ENCODE peak calls at places on chromosomes 3 and 15, in ten cellular contexts. O, M, N, E, L, S, J, W, C and X are unnamed samples.

GRCh38 chr3:158709666-158710083 is 22.6 kb downstream of the RARRES1 start:
- DNase-seq in W (no peak), O (no peak), N (no peak), L (no peak), C (peak; percentile 99), J (peak; percentile 86), M (no peak), S (peak; percentile 96), E (no peak), X (peak; percentile 99)

GRCh38 chr3:7707192-7707591 is 794.4 kb upstream of the LMCD1 start:
- DNase-seq in E (no peak), M (no peak), O (no peak), C (no peak), W (no peak), N (no peak), S (peak; percentile 32), J (no peak), L (no peak), X (peak; percentile 45)

GRCh38 chr3:72646263-72646662 is 202.0 kb downstream of the SHQ1 start:
- DNase-seq in J (no peak), C (no peak), S (no peak), O (no peak), M (no peak), E (no peak), W (no peak), L (no peak), N (no peak), X (no peak)

GRCh38 chr3:40054568-40055222 is 245.3 kb downstream of the MYRIP start:
- DNase-seq in S (no peak), M (no peak), N (no peak), C (no peak), O (no peak), E (no peak), J (no peak), L (no peak), W (no peak), X (peak; percentile 52)

GRCh38 chr15:78004919-78005634 is 72.4 kb downstream of the TBC1D2B start:
- DNase-seq in W (peak; percentile 84), N (peak; percentile 83), E (no peak), M (no peak), S (peak; percentile 94), C (peak; percentile 95), J (peak; percentile 83), O (peak; percentile 83), L (no peak), X (peak; percentile 95)

GRCh38 chr3:86949850-86950249 is 41.1 kb downstream of the VGLL3 start:
- DNase-seq in M (no peak), W (no peak), E (no peak), S (no peak), N (no peak), J (no peak), C (peak; percentile 80), L (no peak), O (no peak), X (peak; percentile 74)

GRCh38 chr3:1275495-1275894 is 182.7 kb downstream of the CNTN6 start:
- DNase-seq in E (no peak), C (no peak), O (no peak), J (no peak), L (peak; percentile 41), M (no peak), N (no peak), W (peak; percentile 46), S (no peak), X (peak; percentile 18)

GRCh38 chr3:632571-633170 is 436.1 kb downstream of the CHL1 start:
- DNase-seq in J (no peak), S (peak; percentile 38), E (no peak), C (peak; percentile 18), W (peak; percentile 81), N (no peak), O (no peak), M (peak; percentile 4), L (peak; percentile 76), X (peak; percentile 58)

DNA sequence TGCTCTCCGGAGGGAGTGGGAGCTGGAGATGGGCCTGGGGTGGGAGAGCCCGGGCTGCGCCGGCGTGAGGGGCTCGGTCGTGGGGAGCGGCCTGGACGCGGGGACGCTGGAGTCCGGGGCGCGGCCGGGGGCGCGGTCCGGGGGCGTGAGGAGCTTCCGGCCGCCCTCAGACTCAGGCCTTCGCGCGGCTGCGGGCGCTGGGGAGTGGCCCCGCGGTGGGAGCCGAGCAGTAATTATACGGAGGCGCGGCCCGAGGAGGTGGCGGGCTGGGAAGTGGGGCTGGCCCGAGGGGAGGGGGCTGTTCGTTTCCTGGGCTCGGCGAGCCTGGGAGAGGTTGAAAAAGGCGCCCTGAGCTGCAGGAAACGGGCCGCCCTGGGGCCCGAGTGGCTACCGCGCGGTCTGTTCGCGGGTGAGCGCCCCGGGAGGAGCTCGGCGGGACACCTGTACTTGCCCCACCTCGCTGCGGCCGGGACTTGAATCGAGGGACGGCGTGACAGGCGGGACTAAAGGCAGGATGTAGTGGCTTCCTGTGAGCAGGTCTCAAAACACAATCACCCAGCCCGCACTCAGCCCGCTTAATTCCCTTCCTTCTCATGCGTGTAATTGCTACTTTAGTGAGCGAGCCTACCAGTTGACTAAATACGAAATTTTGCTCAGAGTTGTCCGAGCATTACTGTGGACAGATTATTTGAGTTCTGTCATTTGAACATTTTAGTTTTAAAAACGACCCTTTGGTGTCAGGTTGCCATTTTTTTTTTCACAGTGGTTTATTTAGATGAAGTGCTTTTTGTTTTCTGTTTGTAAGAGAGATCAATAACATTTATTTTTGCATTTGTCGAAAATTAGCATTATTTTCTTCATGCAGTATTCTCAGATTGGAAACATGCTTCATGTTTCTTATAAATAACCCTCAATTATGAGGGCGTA is 855 bp downstream of the RASA2 start:
- DNase-seq in J (no peak), W (peak; percentile 87), M (peak; percentile 69), S (peak; percentile 64), N (peak; percentile 66), C (peak; percentile 44), O (peak; percentile 62), E (peak; percentile 80), L (peak; percentile 72), X (peak; percentile 36)
- TF ChIP-seq CTCF in J (no peak), W (no peak), M (no peak), S (no peak), N (peak; percentile 4), C (no peak), O (peak; percentile 18), E (peak; percentile 14), L (no peak), X (no peak)

GRCh38 chr3:160704006-160704405 is 27.0 kb downstream of the ARL14 start:
- DNase-seq in C (peak; percentile 23), M (no peak), S (no peak), E (no peak), O (no peak), N (no peak), W (no peak), J (no peak), L (no peak), X (no peak)

GRCh38 chr3:160701490-160701889 is 24.5 kb downstream of the ARL14 start:
- DNase-seq in O (no peak), L (no peak), C (no peak), M (no peak), E (no peak), N (no peak), W (no peak), S (no peak), J (no peak), X (no peak)

GRCh38 chr3:160709477-160710182 is 32.7 kb downstream of the ARL14 start:
- DNase-seq in W (no peak), M (no peak), E (no peak), C (no peak), N (no peak), L (no peak), O (no peak), J (no peak), S (no peak), X (no peak)

DNA sequence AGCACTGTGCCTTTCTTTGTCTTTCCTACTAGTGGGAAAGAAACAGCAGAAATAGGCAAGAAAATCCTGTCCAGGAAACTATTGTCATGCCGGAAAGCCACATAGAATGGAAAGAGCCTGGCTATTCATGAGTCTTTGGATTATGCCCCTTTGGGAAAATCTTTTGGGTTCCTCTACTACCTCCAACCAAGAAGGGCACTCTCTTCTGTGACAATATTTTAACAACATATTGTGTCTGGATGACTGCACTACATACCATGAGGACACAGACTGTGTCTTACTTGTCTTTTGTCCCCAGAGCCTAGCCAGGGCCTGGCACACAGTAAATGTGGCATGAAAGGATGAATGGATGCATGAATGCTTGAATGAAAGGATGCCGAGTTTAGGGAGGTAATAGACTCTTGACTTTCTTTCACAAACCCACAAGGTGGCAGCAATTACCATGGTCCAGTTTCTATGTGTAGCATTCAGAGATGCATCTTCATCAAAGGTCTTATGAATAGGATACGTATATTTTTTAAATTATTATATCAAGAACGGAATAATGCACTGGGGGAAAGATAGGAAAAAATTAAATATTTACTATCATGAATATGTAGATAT is 30.3 kb downstream of the ARL14 start:
- DNase-seq in W (peak; percentile 70), C (peak; percentile 50), O (no peak), L (no peak), S (peak; percentile 73), J (no peak), E (no peak), N (no peak), M (peak; percentile 34), X (peak; percentile 66)
- TF ChIP-seq CTCF in W (peak; percentile 72), C (peak; percentile 51), O (peak; percentile 75), L (peak; percentile 73), S (peak; percentile 53), J (peak; percentile 60), E (peak; percentile 52), N (peak; percentile 75), M (no peak), X (peak; percentile 52)

GRCh38 chr15:73717206-73717605 is 33.0 kb downstream of the CD276 start:
- DNase-seq in O (no peak), C (no peak), E (no peak), M (no peak), S (no peak), N (no peak), W (no peak), J (no peak), L (no peak), X (no peak)

GRCh38 chr15:73715417-73715816 is 31.2 kb downstream of the CD276 start:
- DNase-seq in M (no peak), O (peak; percentile 53), L (no peak), E (no peak), W (no peak), C (no peak), S (no peak), N (no peak), J (no peak), X (no peak)

GRCh38 chr15:73716417-73716816 is 32.2 kb downstream of the CD276 start:
- DNase-seq in E (no peak), L (no peak), N (no peak), M (no peak), W (no peak), S (no peak), J (no peak), C (no peak), O (peak; percentile 89), X (no peak)

GRCh38 chr15:73714695-73715301 is 30.6 kb downstream of the CD276 start:
- DNase-seq in N (no peak), C (no peak), J (no peak), O (no peak), M (no peak), W (no peak), E (no peak), L (no peak), S (no peak), X (no peak)

GRCh38 chr15:73717802-73718201 is 33.6 kb downstream of the CD276 start:
- DNase-seq in C (no peak), M (no peak), L (no peak), S (no peak), N (no peak), J (no peak), E (no peak), O (no peak), W (no peak), X (no peak)
- TF ChIP-seq CTCF in C (no peak), M (peak; percentile 30), L (peak; percentile 58), S (peak; percentile 28), N (no peak), J (no peak), E (no peak), O (no peak), W (no peak), X (peak; percentile 30)

GRCh38 chr3:179098388-179099077 is 26.9 kb upstream of the ZMAT3 start:
- DNase-seq in S (peak; percentile 46), J (peak; percentile 33), W (peak; percentile 8), M (no peak), N (no peak), O (no peak), L (no peak), E (no peak), C (peak; percentile 82), X (peak; percentile 66)
- TF ChIP-seq CTCF in S (peak; percentile 37), J (peak; percentile 42), W (peak; percentile 25), M (no peak), N (no peak), O (no peak), L (no peak), E (no peak), C (peak; percentile 7), X (peak; percentile 21)